ENCODE peak calls at places on chromosome X, in ten cellular contexts. B, K, D, Z, E, G, Q, C, R and F are unnamed samples.

GRCh38 chrX:6644411-6644810 is 109.5 kb upstream of the VCX3A start:
- DNase-seq in G (no peak), B (no peak), Q (no peak), C (no peak), R (no peak), E (no peak), D (peak; percentile 15), K (peak; percentile 0), Z (no peak), F (no peak)

GRCh38 chrX:8364369-8365141 is 100.1 kb upstream of the VCX3B start:
- DNase-seq in G (no peak), Z (no peak), E (peak; percentile 29), Q (no peak), R (no peak), K (no peak), B (no peak), C (no peak), D (peak; percentile 51), F (no peak)

GRCh38 chrX:105869676-105870075 is 47.3 kb downstream of the NRK start:
- DNase-seq in Q (no peak), R (peak; percentile 19), G (no peak), D (no peak), E (peak; percentile 10), K (no peak), B (no peak), C (no peak), Z (no peak), F (no peak)

GRCh38 chrX:150902434-150903109 is 4.1 kb upstream of the CD99L2 start:
- DNase-seq in R (no peak), G (no peak), Q (no peak), K (no peak), C (no peak), D (no peak), E (no peak), B (no peak), Z (no peak), F (no peak)

GRCh38 chrX:32749075-32749474 is 462.3 kb downstream of the DMD start:
- DNase-seq in R (peak; percentile 0), Z (no peak), E (peak; percentile 58), G (no peak), K (no peak), B (no peak), Q (no peak), D (no peak), C (no peak), F (no peak)

GRCh38 chrX:104803219-104803618 is 237.2 kb downstream of the IL1RAPL2 start:
- DNase-seq in E (peak; percentile 0), R (no peak), B (no peak), G (no peak), K (no peak), D (no peak), Q (no peak), Z (no peak), C (no peak), F (no peak)

GRCh38 chrX:118855681-118856310 is 32.2 kb downstream of the ZCCHC12 start:
- DNase-seq in D (no peak), B (no peak), E (no peak), Z (no peak), C (no peak), Q (no peak), R (no peak), G (no peak), K (no peak), F (no peak)

GRCh38 chrX:44428989-44429627 is 85.6 kb upstream of the EFHC2 start:
- DNase-seq in E (peak; percentile 46), Z (peak; percentile 3), D (no peak), G (no peak), B (no peak), Q (no peak), C (no peak), K (no peak), R (no peak), F (no peak)

GRCh38 chrX:87924619-87925018 is 407.0 kb downstream of the KLHL4 start:
- DNase-seq in Q (no peak), C (no peak), Z (no peak), B (no peak), K (no peak), D (no peak), G (no peak), E (no peak), R (no peak), F (no peak)

GRCh38 chrX:40727599-40728252 is 7.6 kb downstream of the MED14 start:
- DNase-seq in Q (no peak), K (no peak), D (no peak), R (peak; percentile 86), G (no peak), Z (no peak), E (no peak), B (no peak), C (no peak), F (no peak)

GRCh38 chrX:18792828-18793227 is 85.4 kb downstream of the PPEF1 start:
- DNase-seq in G (no peak), E (no peak), Q (no peak), C (no peak), Z (no peak), D (peak; percentile 7), K (no peak), R (no peak), B (no peak), F (no peak)

GRCh38 chrX:10617964-10618342 is 2.4 kb downstream of the MID1 start:
- DNase-seq in K (no peak), Z (no peak), G (no peak), Q (peak; percentile 17), R (no peak), C (no peak), E (peak; percentile 82), B (peak; percentile 14), D (no peak), F (no peak)

GRCh38 chrX:39652336-39652735 is 445.4 kb downstream of the BCOR start:
- DNase-seq in R (peak; percentile 41), Q (no peak), E (peak; percentile 24), D (peak; percentile 70), Z (peak; percentile 12), K (no peak), G (no peak), B (no peak), C (no peak), F (no peak)

GRCh38 chrX:151754042-151754419 is 19.5 kb downstream of the CNGA2 start:
- DNase-seq in B (peak; percentile 15), Q (peak; percentile 65), C (peak; percentile 19), K (no peak), R (peak; percentile 43), E (peak; percentile 67), Z (no peak), G (no peak), D (no peak), F (no peak)